ENCODE peak calls at places on chromosomes 6 and 20, in nine cellular contexts. Y, P, M, B, E, G, T, F and Z are unnamed samples.

GRCh38 chr6:121645100-121645745 is 209.8 kb downstream of the GJA1 start:
- DNase-seq in G (no peak), P (no peak), T (no peak), E (no peak), B (no peak), F (no peak), M (no peak), Y (no peak), Z (no peak)

GRCh38 chr6:141464490-141464889 is 668.2 kb upstream of the GJE1 start:
- DNase-seq in G (no peak), E (no peak), P (no peak), Y (no peak), T (peak), B (peak), F (peak), M (no peak), Z (no peak)

GRCh38 chr20:13202553-13202952 is 18.5 kb upstream of the ISM1 start:
- DNase-seq in P (no peak), T (no peak), M (no peak), G (no peak), E (no peak), B (peak), F (no peak), Y (no peak), Z (no peak)

GRCh38 chr6:8839626-8840025 is 404.3 kb upstream of the SLC35B3 start:
- DNase-seq in E (no peak), B (no peak), F (no peak), M (no peak), Y (no peak), T (no peak), P (no peak), G (no peak), Z (no peak)

GRCh38 chr20:38000293-38000692 is 33.0 kb downstream of the TTI1 start:
- DNase-seq in M (no peak), E (no peak), B (no peak), Y (no peak), P (no peak), G (no peak), T (no peak), F (no peak), Z (no peak)

GRCh38 chr6:84908304-84908904 is 144.0 kb upstream of the TBX18 start:
- DNase-seq in E (no peak), B (no peak), G (no peak), T (no peak), P (no peak), F (no peak), M (no peak), Y (no peak), Z (no peak)

GRCh38 chr6:128493877-128494276 is 26.5 kb downstream of the PTPRK start:
- DNase-seq in G (no peak), F (no peak), B (no peak), P (no peak), T (no peak), Y (no peak), E (no peak), M (no peak), Z (no peak)

GRCh38 chr6:131602913-131603312 is 25.1 kb downstream of the MED23 start:
- DNase-seq in T (peak), Y (no peak), E (no peak), B (no peak), G (no peak), F (peak), M (no peak), P (no peak), Z (no peak)

GRCh38 chr6:170152111-170152926 is 138.6 kb downstream of the DLL1 start:
- DNase-seq in B (no peak), F (no peak), G (peak), M (no peak), T (no peak), E (no peak), P (no peak), Y (peak), Z (no peak)

GRCh38 chr6:53103993-53104675 is 38.9 kb downstream of the FBXO9 start:
- DNase-seq in E (no peak), G (no peak), F (no peak), B (peak), T (no peak), Y (no peak), M (no peak), P (no peak), Z (no peak)

GRCh38 chr6:5541751-5542432 is 280.6 kb downstream of the FARS2 start:
- DNase-seq in T (no peak), M (no peak), E (no peak), Y (no peak), G (no peak), B (no peak), P (no peak), F (no peak), Z (no peak)

GRCh38 chr20:61742097-61742805 is 323.4 kb downstream of the TAF4 start:
- DNase-seq in M (no peak), T (no peak), F (no peak), P (no peak), B (no peak), G (no peak), E (no peak), Y (no peak), Z (no peak)

GRCh38 chr6:33372532-33373123 is 19.0 kb upstream of the KIFC1 start:
- DNase-seq in G (no peak), P (no peak), T (no peak), Y (no peak), B (peak), F (no peak), E (no peak), M (no peak), Z (no peak)